ENCODE peak calls at places on chromosomes 7 and 10, in five cellular contexts. One of them, this sample, is unnamed.

GRCh38 chr10:61452655-61453641 is at the start of gene TMEM26:
- DNase-seq in pons: no peak
- DNase-seq in SK-MEL-5: no peak
- DNase-seq in stimulated activated CD4-positive, alpha-beta T cell treated with anti-CD3 and anti-CD28 coated beads, Interleukin-2, amount 100 ng/mL, for 48 hours: no peak
- DNase-seq in T follicular helper cell: no peak
- DNase-seq in this sample: no peak

GRCh38 chr10:3755440-3756359 is 29.3 kb downstream of the KLF6 start:
- DNase-seq in T follicular helper cell: no peak
- DNase-seq in pons: peak
- DNase-seq in stimulated activated CD4-positive, alpha-beta T cell treated with anti-CD3 and anti-CD28 coated beads, Interleukin-2, amount 100 ng/mL, for 48 hours: no peak
- DNase-seq in SK-MEL-5: no peak
- DNase-seq in this sample: no peak

GRCh38 chr7:80603940-80604339 is 34.5 kb upstream of the CD36 start:
- DNase-seq in pons: no peak
- DNase-seq in SK-MEL-5: no peak
- DNase-seq in stimulated activated CD4-positive, alpha-beta T cell treated with anti-CD3 and anti-CD28 coated beads, Interleukin-2, amount 100 ng/mL, for 48 hours: no peak
- DNase-seq in T follicular helper cell: no peak
- DNase-seq in this sample: no peak

GRCh38 chr7:68754414-68754813 is 843.9 kb upstream of the AUTS2 start:
- DNase-seq in stimulated activated CD4-positive, alpha-beta T cell treated with anti-CD3 and anti-CD28 coated beads, Interleukin-2, amount 100 ng/mL, for 48 hours: no peak
- DNase-seq in SK-MEL-5: no peak
- DNase-seq in T follicular helper cell: no peak
- DNase-seq in pons: no peak
- DNase-seq in this sample: no peak

GRCh38 chr10:97328646-97329453 is 5.7 kb downstream of the FRAT2 start:
- DNase-seq in SK-MEL-5: no peak
- DNase-seq in stimulated activated CD4-positive, alpha-beta T cell treated with anti-CD3 and anti-CD28 coated beads, Interleukin-2, amount 100 ng/mL, for 48 hours: no peak
- DNase-seq in pons: no peak
- DNase-seq in T follicular helper cell: no peak
- DNase-seq in this sample: no peak

GRCh38 chr7:157555921-157556320 is 219.1 kb downstream of the DNAJB6 start:
- DNase-seq in pons: no peak
- DNase-seq in T follicular helper cell: no peak
- DNase-seq in stimulated activated CD4-positive, alpha-beta T cell treated with anti-CD3 and anti-CD28 coated beads, Interleukin-2, amount 100 ng/mL, for 48 hours: no peak
- DNase-seq in SK-MEL-5: no peak
- DNase-seq in this sample: no peak

GRCh38 chr10:102027261-102027660 is 28.7 kb downstream of the ARMH3 start:
- DNase-seq in T follicular helper cell: no peak
- DNase-seq in stimulated activated CD4-positive, alpha-beta T cell treated with anti-CD3 and anti-CD28 coated beads, Interleukin-2, amount 100 ng/mL, for 48 hours: no peak
- DNase-seq in pons: no peak
- DNase-seq in SK-MEL-5: no peak
- DNase-seq in this sample: no peak

GRCh38 chr10:89278034-89278535 is 23.8 kb upstream of the IFIT2 start:
- DNase-seq in stimulated activated CD4-positive, alpha-beta T cell treated with anti-CD3 and anti-CD28 coated beads, Interleukin-2, amount 100 ng/mL, for 48 hours: no peak
- DNase-seq in SK-MEL-5: peak
- DNase-seq in T follicular helper cell: no peak
- DNase-seq in pons: peak
- DNase-seq in this sample: no peak